ENCODE peak calls at places on chromosomes 5 and 9, in four cellular contexts. V is cardiac fibroblast; T is heart left ventricle; K is stimulated activated CD8-positive, alpha-beta memory T cell treated with anti-CD3 and anti-CD28 coated beads, Interleukin-7, amount 100 ng/mL, for 4 hours. O is an unnamed sample.

GRCh38 chr5:180291234-180291940 is 496 bp downstream of the MAPK9 start:
- DNase-seq in V (no peak), T (no peak), K (no peak), O (peak)

GRCh38 chr9:20512106-20512505 is 110.2 kb downstream of the MLLT3 start:
- DNase-seq in V (peak), T (no peak), K (no peak), O (no peak)

GRCh38 chr9:129964901-129965734 is 77.9 kb downstream of the FNBP1 start:
- DNase-seq in V (peak), T (no peak), K (no peak), O (no peak)

GRCh38 chr5:151141535-151141934 is 16.0 kb downstream of the ANXA6 start:
- DNase-seq in V (peak), T (peak), K (peak), O (no peak)

GRCh38 chr5:146647656-146648199 is 131.7 kb upstream of the GPR151 start:
- DNase-seq in V (peak), T (no peak), K (no peak), O (no peak)

GRCh38 chr9:89498845-89499480 is 1.1 kb upstream of the SEMA4D start:
- DNase-seq in V (no peak), T (no peak), K (peak), O (no peak)

GRCh38 chr5:71482132-71482531 is 26.7 kb downstream of the BDP1 start:
- DNase-seq in V (peak), T (no peak), K (no peak), O (no peak)

GRCh38 chr5:107285772-107286171 is 385.0 kb downstream of the EFNA5 start:
- DNase-seq in V (no peak), T (no peak), K (no peak), O (no peak)

GRCh38 chr9:119091074-119091473 is 278.2 kb downstream of the BRINP1 start:
- DNase-seq in V (no peak), T (no peak), K (no peak), O (no peak)

GRCh38 chr5:135441256-135441915 is 5.8 kb downstream of the DCANP1 start:
- DNase-seq in V (peak), T (peak), K (no peak), O (peak)

GRCh38 chr9:115327441-115328122 is 209.6 kb upstream of the TNC start:
- DNase-seq in V (no peak), T (no peak), K (no peak), O (no peak)

GRCh38 chr9:92484563-92484962 is 2.3 kb upstream of the ASPN start:
- DNase-seq in V (peak), T (no peak), K (no peak), O (no peak)

GRCh38 chr5:154320690-154321089 is 125.1 kb upstream of the SAP30L start:
- DNase-seq in V (peak), T (peak), K (no peak), O (no peak)

GRCh38 chr9:127078336-127078735 is 44.1 kb downstream of the ANGPTL2 start:
- DNase-seq in V (no peak), T (no peak), K (no peak), O (no peak)

O was measured in mesenteric fat pad.